ENCODE peak calls at places on chromosomes 7 and 10, in seven cellular contexts. C, L, F, J, E, X and U are unnamed samples.

GRCh38 chr10:103554488-103555320 is 61.2 kb downstream of the NEURL1 start:
- DNase-seq in C (peak), L (no peak), F (no peak), J (peak), E (peak), X (peak), U (peak)

GRCh38 chr7:41732279-41733062 is 29.6 kb upstream of the INHBA start:
- DNase-seq in C (no peak), L (no peak), F (no peak), J (no peak), E (no peak), X (no peak), U (no peak)

GRCh38 chr10:12748186-12748585 is 253.3 kb downstream of the CCDC3 start:
- DNase-seq in C (no peak), L (no peak), F (no peak), J (no peak), E (no peak), X (no peak), U (no peak)

GRCh38 chr10:101828734-101829551 is 10.7 kb upstream of the OGA start:
- DNase-seq in C (no peak), L (no peak), F (no peak), J (peak), E (no peak), X (no peak), U (peak)

GRCh38 chr10:132209130-132209529 is 22.4 kb downstream of the DPYSL4 start:
- DNase-seq in C (peak), L (no peak), F (no peak), J (no peak), E (no peak), X (no peak), U (no peak)

GRCh38 chr7:74027683-74028320 is at the start of gene ELN:
- DNase-seq in C (peak), L (no peak), F (no peak), J (peak), E (peak), X (no peak), U (peak)

GRCh38 chr7:4834601-4835397 is 27.0 kb downstream of the PAPOLB start:
- DNase-seq in C (no peak), L (no peak), F (no peak), J (no peak), E (no peak), X (peak), U (no peak)

GRCh38 chr10:84762754-84763394 is 434.5 kb downstream of the CCSER2 start:
- DNase-seq in C (no peak), L (no peak), F (no peak), J (no peak), E (no peak), X (no peak), U (no peak)

GRCh38 chr7:30920021-30920583 is 8.4 kb downstream of the AQP1 start:
- DNase-seq in C (peak), L (no peak), F (no peak), J (peak), E (peak), X (no peak), U (no peak)

GRCh38 chr10:47247190-47248059 is 52.6 kb upstream of the GDF10 start:
- DNase-seq in C (no peak), L (no peak), F (no peak), J (no peak), E (no peak), X (no peak), U (no peak)

GRCh38 chr7:5598769-5599371 is 175.2 kb upstream of the TNRC18 start:
- DNase-seq in C (no peak), L (no peak), F (no peak), J (no peak), E (no peak), X (no peak), U (no peak)

GRCh38 chr10:101817542-101818118 is 614 bp downstream of the OGA start:
- DNase-seq in C (peak), L (no peak), F (no peak), J (peak), E (peak), X (peak), U (peak)

GRCh38 chr7:121102619-121103018 is 114.1 kb downstream of the CPED1 start:
- DNase-seq in C (no peak), L (no peak), F (no peak), J (no peak), E (no peak), X (no peak), U (no peak)

GRCh38 chr7:91569702-91570457 is 305.6 kb downstream of the FZD1 start:
- DNase-seq in C (peak), L (no peak), F (no peak), J (no peak), E (no peak), X (no peak), U (no peak)

GRCh38 chr7:7857143-7857583 is 111.4 kb upstream of the GLCCI1 start:
- DNase-seq in C (no peak), L (no peak), F (no peak), J (no peak), E (no peak), X (no peak), U (no peak)

GRCh38 chr7:389911-390601 is 100.1 kb downstream of the FOXL3 start:
- DNase-seq in C (no peak), L (no peak), F (no peak), J (peak), E (no peak), X (peak), U (no peak)

GRCh38 chr10:115720121-115720520 is 552.9 kb downstream of the GFRA1 start:
- DNase-seq in C (no peak), L (no peak), F (no peak), J (no peak), E (no peak), X (no peak), U (no peak)

GRCh38 chr7:98399903-98400537 is 870 bp downstream of the BAIAP2L1 start:
- DNase-seq in C (peak), L (no peak), F (no peak), J (no peak), E (no peak), X (peak), U (no peak)

GRCh38 chr7:50869108-50869716 is 86.5 kb upstream of the GRB10 start:
- DNase-seq in C (peak), L (no peak), F (no peak), J (no peak), E (peak), X (no peak), U (peak)

GRCh38 chr7:8714791-8715190 is 281.4 kb downstream of the NXPH1 start:
- DNase-seq in C (no peak), L (no peak), F (no peak), J (no peak), E (no peak), X (no peak), U (no peak)

GRCh38 chr10:122044045-122044661 is 55.2 kb downstream of the TACC2 start:
- DNase-seq in C (peak), L (no peak), F (no peak), J (peak), E (peak), X (no peak), U (peak)

GRCh38 chr10:1574719-1575118 is 162.6 kb downstream of the ADARB2 start:
- DNase-seq in C (no peak), L (no peak), F (no peak), J (no peak), E (no peak), X (no peak), U (no peak)

GRCh38 chr7:131327049-131327625 is 539 bp upstream of the MKLN1 start:
- DNase-seq in C (peak), L (no peak), F (no peak), J (peak), E (peak), X (peak), U (no peak)

GRCh38 chr10:63346015-63346441 is 119.7 kb downstream of the JMJD1C start:
- DNase-seq in C (peak), L (no peak), F (no peak), J (no peak), E (no peak), X (no peak), U (no peak)

GRCh38 chr10:71234970-71235681 is 22.8 kb downstream of the UNC5B start:
- DNase-seq in C (peak), L (no peak), F (no peak), J (peak), E (peak), X (no peak), U (peak)

GRCh38 chr7:1123721-1124120 is 35.8 kb downstream of the GPER1 start:
- DNase-seq in C (peak), L (no peak), F (no peak), J (peak), E (peak), X (peak), U (peak)

GRCh38 chr10:8581521-8582225 is 527.2 kb downstream of the GATA3 start:
- DNase-seq in C (no peak), L (no peak), F (no peak), J (no peak), E (no peak), X (no peak), U (no peak)